ENCODE peak calls at places on chromosomes 2 and 18, in seven cellular contexts. One of them, this sample, is unnamed.

GRCh38 chr18:44552706-44553105 is 128.0 kb upstream of the SETBP1 start:
- DNase-seq in H1: no peak
- DNase-seq in neuronal stem cell: no peak
- DNase-seq in IMR-90: no peak
- DNase-seq in mesendoderm: peak
- DNase-seq in mesenchymal stem cell: no peak
- DNase-seq in H9: peak
- DNase-seq in this sample: no peak

GRCh38 chr2:190859347-190860297 is 21.0 kb upstream of the GLS start:
- DNase-seq in H1: no peak
- DNase-seq in neuronal stem cell: no peak
- DNase-seq in IMR-90: peak
- DNase-seq in mesendoderm: peak
- DNase-seq in mesenchymal stem cell: no peak
- DNase-seq in H9: no peak
- DNase-seq in this sample: peak

GRCh38 chr2:126698991-126699390 is 43.0 kb downstream of the GYPC start:
- DNase-seq in H1: no peak
- DNase-seq in neuronal stem cell: no peak
- DNase-seq in IMR-90: no peak
- DNase-seq in mesendoderm: peak
- DNase-seq in mesenchymal stem cell: no peak
- DNase-seq in H9: no peak
- DNase-seq in this sample: no peak

GRCh38 chr2:237546040-237546875 is 20.1 kb upstream of the PRLH start:
- DNase-seq in H1: no peak
- DNase-seq in neuronal stem cell: no peak
- DNase-seq in IMR-90: no peak
- DNase-seq in mesendoderm: peak
- DNase-seq in mesenchymal stem cell: no peak
- DNase-seq in H9: no peak
- DNase-seq in this sample: peak

GRCh38 chr2:239267411-239267941 is 133.3 kb downstream of the HDAC4 start:
- DNase-seq in H1: no peak
- DNase-seq in neuronal stem cell: no peak
- DNase-seq in IMR-90: peak
- DNase-seq in mesendoderm: no peak
- DNase-seq in mesenchymal stem cell: peak
- DNase-seq in H9: no peak
- DNase-seq in this sample: peak

GRCh38 chr2:67574230-67574629 is 177.1 kb downstream of the ETAA1 start:
- DNase-seq in H1: no peak
- DNase-seq in neuronal stem cell: no peak
- DNase-seq in IMR-90: peak
- DNase-seq in mesendoderm: no peak
- DNase-seq in mesenchymal stem cell: peak
- DNase-seq in H9: no peak
- DNase-seq in this sample: no peak

GRCh38 chr2:29165362-29166236 is 50.4 kb downstream of the CLIP4 start:
- DNase-seq in H1: no peak
- DNase-seq in neuronal stem cell: no peak
- DNase-seq in IMR-90: peak
- DNase-seq in mesendoderm: peak
- DNase-seq in mesenchymal stem cell: peak
- DNase-seq in H9: no peak
- DNase-seq in this sample: no peak

GRCh38 chr2:232133078-232133477 is 171.6 kb downstream of the DIS3L2 start:
- DNase-seq in H1: no peak
- DNase-seq in neuronal stem cell: no peak
- DNase-seq in IMR-90: no peak
- DNase-seq in mesendoderm: peak
- DNase-seq in mesenchymal stem cell: peak
- DNase-seq in H9: no peak
- DNase-seq in this sample: peak

GRCh38 chr2:197077336-197077735 is 150.8 kb upstream of the PGAP1 start:
- DNase-seq in H1: no peak
- DNase-seq in neuronal stem cell: no peak
- DNase-seq in IMR-90: no peak
- DNase-seq in mesendoderm: no peak
- DNase-seq in mesenchymal stem cell: no peak
- DNase-seq in H9: no peak
- DNase-seq in this sample: no peak

GRCh38 chr2:233466991-233467603 is 99.5 kb downstream of the USP40 start:
- DNase-seq in H1: no peak
- DNase-seq in neuronal stem cell: no peak
- DNase-seq in IMR-90: no peak
- DNase-seq in mesendoderm: no peak
- DNase-seq in mesenchymal stem cell: no peak
- DNase-seq in H9: no peak
- DNase-seq in this sample: no peak

GRCh38 chr2:196473617-196474016 is 165.9 kb upstream of the CCDC150 start:
- DNase-seq in H1: no peak
- DNase-seq in neuronal stem cell: no peak
- DNase-seq in IMR-90: no peak
- DNase-seq in mesendoderm: no peak
- DNase-seq in mesenchymal stem cell: no peak
- DNase-seq in H9: no peak
- DNase-seq in this sample: no peak

GRCh38 chr18:55509631-55510372 is 78.2 kb downstream of the TCF4 start:
- DNase-seq in H1: no peak
- DNase-seq in neuronal stem cell: no peak
- DNase-seq in IMR-90: peak
- DNase-seq in mesendoderm: peak
- DNase-seq in mesenchymal stem cell: peak
- DNase-seq in H9: no peak
- DNase-seq in this sample: peak

GRCh38 chr2:42874838-42875801 is 82.7 kb upstream of the HAAO start:
- DNase-seq in H1: no peak
- DNase-seq in neuronal stem cell: no peak
- DNase-seq in IMR-90: no peak
- DNase-seq in mesendoderm: no peak
- DNase-seq in mesenchymal stem cell: no peak
- DNase-seq in H9: peak
- DNase-seq in this sample: no peak

GRCh38 chr2:55843992-55844345 is 79.6 kb downstream of the EFEMP1 start:
- DNase-seq in H1: no peak
- DNase-seq in neuronal stem cell: no peak
- DNase-seq in IMR-90: no peak
- DNase-seq in mesendoderm: no peak
- DNase-seq in mesenchymal stem cell: no peak
- DNase-seq in H9: no peak
- DNase-seq in this sample: peak

DNA sequence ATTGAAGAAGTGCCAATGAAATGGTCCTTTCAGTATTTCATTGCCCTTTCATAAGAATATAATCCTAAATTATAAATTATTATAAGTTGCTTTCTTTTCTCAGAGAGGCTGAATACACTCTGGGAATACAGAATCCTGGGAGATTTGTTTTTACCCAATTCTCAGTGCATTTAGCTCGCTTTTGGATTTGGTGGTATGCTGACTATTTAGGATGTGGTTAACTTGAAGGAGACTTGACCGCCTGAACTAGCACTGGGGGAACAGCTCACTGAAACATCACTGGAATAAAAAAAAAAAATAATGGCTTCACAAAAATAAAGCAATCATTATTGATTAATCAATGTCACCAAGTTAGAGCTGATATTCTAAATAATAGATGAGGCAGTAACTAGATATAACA is 10.2 kb downstream of the TNFAIP6 start:
- DNase-seq in H1: no peak
- DNase-seq in neuronal stem cell: no peak
- DNase-seq in IMR-90: peak
- DNase-seq in mesendoderm: no peak
- DNase-seq in mesenchymal stem cell: peak
- DNase-seq in H9: no peak
- DNase-seq in this sample: no peak
- H2BK5ac ChIP-seq in H1: no peak
- H2BK5ac ChIP-seq in neuronal stem cell: no peak
- H2BK5ac ChIP-seq in IMR-90: no peak
- H2BK5ac ChIP-seq in mesendoderm: no peak
- H2BK5ac ChIP-seq in mesenchymal stem cell: no peak
- H2BK5ac ChIP-seq in H9: no peak
- H2BK5ac ChIP-seq in this sample: no peak

GRCh38 chr2:71597749-71598148 is 144.4 kb downstream of the DYSF start:
- DNase-seq in H1: no peak
- DNase-seq in neuronal stem cell: no peak
- DNase-seq in IMR-90: no peak
- DNase-seq in mesendoderm: no peak
- DNase-seq in mesenchymal stem cell: no peak
- DNase-seq in H9: no peak
- DNase-seq in this sample: no peak

GRCh38 chr2:71600572-71600971 is 147.2 kb downstream of the DYSF start:
- DNase-seq in H1: no peak
- DNase-seq in neuronal stem cell: no peak
- DNase-seq in IMR-90: no peak
- DNase-seq in mesendoderm: no peak
- DNase-seq in mesenchymal stem cell: no peak
- DNase-seq in H9: no peak
- DNase-seq in this sample: no peak

GRCh38 chr2:71599038-71599437 is 145.7 kb downstream of the DYSF start:
- DNase-seq in H1: no peak
- DNase-seq in neuronal stem cell: no peak
- DNase-seq in IMR-90: no peak
- DNase-seq in mesendoderm: no peak
- DNase-seq in mesenchymal stem cell: no peak
- DNase-seq in H9: no peak
- DNase-seq in this sample: no peak

GRCh38 chr2:71599646-71600236 is 146.4 kb downstream of the DYSF start:
- DNase-seq in H1: no peak
- DNase-seq in neuronal stem cell: no peak
- DNase-seq in IMR-90: no peak
- DNase-seq in mesendoderm: no peak
- DNase-seq in mesenchymal stem cell: no peak
- DNase-seq in H9: no peak
- DNase-seq in this sample: no peak

DNA sequence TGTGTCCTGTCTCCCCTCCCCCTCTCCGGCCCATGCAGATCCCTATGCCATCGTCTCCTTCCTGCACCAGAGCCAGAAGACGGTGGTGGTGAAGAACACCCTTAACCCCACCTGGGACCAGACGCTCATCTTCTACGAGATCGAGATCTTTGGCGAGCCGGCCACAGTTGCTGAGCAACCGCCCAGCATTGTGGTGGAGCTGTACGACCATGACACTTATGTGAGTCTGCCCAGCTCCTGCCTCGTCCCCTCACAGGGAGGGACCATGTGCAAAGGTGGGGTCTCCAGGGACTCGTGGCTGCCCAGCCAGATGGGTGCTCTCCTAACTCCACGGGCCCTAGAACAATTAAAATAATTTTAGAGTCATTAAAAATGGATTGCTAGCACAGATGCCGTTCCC is 145.2 kb downstream of the DYSF start:
- DNase-seq in H1: no peak
- DNase-seq in neuronal stem cell: no peak
- DNase-seq in IMR-90: no peak
- DNase-seq in mesendoderm: no peak
- DNase-seq in mesenchymal stem cell: no peak
- DNase-seq in H9: no peak
- DNase-seq in this sample: no peak
- H3K4ac ChIP-seq in H1: no peak
- H3K4ac ChIP-seq in neuronal stem cell: no peak
- H3K4ac ChIP-seq in IMR-90: no peak
- H3K4ac ChIP-seq in mesendoderm: no peak
- H3K4ac ChIP-seq in mesenchymal stem cell: no peak
- H3K4ac ChIP-seq in H9: no peak
- H3K4ac ChIP-seq in this sample: no peak

DNA sequence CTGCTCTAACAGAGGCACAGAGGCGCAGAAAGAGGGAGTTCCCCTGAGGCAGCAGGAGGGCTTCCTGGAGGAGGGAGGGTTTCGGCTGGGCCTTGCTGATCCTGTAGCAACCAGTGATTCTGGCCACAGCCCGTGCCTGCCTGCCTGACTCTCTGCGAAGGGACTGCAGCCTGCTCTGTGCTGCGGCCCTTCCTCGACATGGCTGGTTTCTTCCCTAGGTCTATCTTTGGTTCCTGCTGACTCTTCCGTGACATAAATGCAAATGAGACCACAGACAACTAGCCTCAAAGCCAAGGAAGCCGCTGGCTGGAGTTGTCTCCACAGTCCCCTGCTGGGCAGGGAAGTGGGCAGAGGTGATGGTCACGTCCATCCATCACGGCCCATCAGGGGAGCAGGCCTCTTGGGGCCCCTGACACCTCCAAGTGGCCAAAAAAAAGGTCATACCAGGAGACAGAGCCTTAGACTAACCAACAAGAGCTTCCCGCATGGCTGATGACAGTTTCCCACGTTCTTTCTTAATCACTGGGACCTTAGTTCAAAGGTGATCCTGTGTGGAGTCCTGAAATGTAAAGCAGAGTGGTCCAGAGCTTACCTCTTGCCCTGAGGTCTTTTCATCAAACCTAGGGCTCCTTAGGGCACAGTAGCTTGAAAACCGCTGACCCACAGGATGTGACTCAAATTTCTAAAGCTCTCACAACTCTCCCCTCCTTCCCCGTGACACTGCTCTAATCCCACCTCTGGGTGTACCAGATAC is 55.3 kb downstream of the HS1BP3 start:
- DNase-seq in H1: no peak
- DNase-seq in neuronal stem cell: no peak
- DNase-seq in IMR-90: peak
- DNase-seq in mesendoderm: peak
- DNase-seq in mesenchymal stem cell: peak
- DNase-seq in H9: no peak
- DNase-seq in this sample: peak
- H2BK5ac ChIP-seq in H1: no peak
- H2BK5ac ChIP-seq in neuronal stem cell: peak
- H2BK5ac ChIP-seq in IMR-90: peak
- H2BK5ac ChIP-seq in mesendoderm: no peak
- H2BK5ac ChIP-seq in mesenchymal stem cell: peak
- H2BK5ac ChIP-seq in H9: no peak
- H2BK5ac ChIP-seq in this sample: peak

GRCh38 chr2:5665066-5665465 is 27.1 kb upstream of the SOX11 start:
- DNase-seq in H1: no peak
- DNase-seq in neuronal stem cell: no peak
- DNase-seq in IMR-90: no peak
- DNase-seq in mesendoderm: no peak
- DNase-seq in mesenchymal stem cell: no peak
- DNase-seq in H9: no peak
- DNase-seq in this sample: no peak
- H3K4ac ChIP-seq in H1: no peak
- H3K4ac ChIP-seq in neuronal stem cell: no peak
- H3K4ac ChIP-seq in IMR-90: no peak
- H3K4ac ChIP-seq in mesendoderm: no peak
- H3K4ac ChIP-seq in mesenchymal stem cell: no peak
- H3K4ac ChIP-seq in H9: no peak
- H3K4ac ChIP-seq in this sample: no peak

GRCh38 chr2:152962446-152962845 is 244.0 kb downstream of the ARL6IP6 start:
- DNase-seq in H1: no peak
- DNase-seq in neuronal stem cell: no peak
- DNase-seq in IMR-90: no peak
- DNase-seq in mesendoderm: no peak
- DNase-seq in mesenchymal stem cell: no peak
- DNase-seq in H9: no peak
- DNase-seq in this sample: no peak
- H2BK5ac ChIP-seq in H1: no peak
- H2BK5ac ChIP-seq in neuronal stem cell: no peak
- H2BK5ac ChIP-seq in IMR-90: no peak
- H2BK5ac ChIP-seq in mesendoderm: no peak
- H2BK5ac ChIP-seq in mesenchymal stem cell: no peak
- H2BK5ac ChIP-seq in H9: no peak
- H2BK5ac ChIP-seq in this sample: no peak

This sample was measured in trophoblast cell.